ENCODE peak calls at places on chromosomes 6 and 20, in five cellular contexts. S is lung microvascular endothelial cell, T is erythroblast, H is gastrocnemius medialis, Z is stomach. B is an unnamed sample.

GRCh38 chr20:45036044-45036755 is 64.7 kb downstream of the KCNS1 start:
- DNase-seq in S (peak), T (peak), H (no peak), Z (no peak), B (no peak)

GRCh38 chr20:46400253-46400652 is 6.2 kb downstream of the ELMO2 start:
- DNase-seq in S (peak), T (no peak), H (peak), Z (no peak), B (no peak)

GRCh38 chr6:160534050-160534696 is 129.9 kb downstream of the LPA start:
- DNase-seq in S (peak), T (peak), H (no peak), Z (peak), B (peak)

GRCh38 chr6:133241901-133242760 is 974 bp downstream of the EYA4 start:
- DNase-seq in S (peak), T (no peak), H (peak), Z (no peak), B (no peak)

GRCh38 chr20:2900845-2901592 is 27.7 kb downstream of the PTPRA start:
- DNase-seq in S (peak), T (no peak), H (no peak), Z (no peak), B (peak)

GRCh38 chr20:1033751-1034419 is 31.8 kb upstream of the RSPO4 start:
- DNase-seq in S (no peak), T (no peak), H (no peak), Z (no peak), B (no peak)

GRCh38 chr6:25121186-25121585 is 158.0 kb upstream of the CARMIL1 start:
- DNase-seq in S (no peak), T (no peak), H (no peak), Z (no peak), B (no peak)

GRCh38 chr6:26532699-26533523 is 5.3 kb upstream of the HMGN4 start:
- DNase-seq in S (peak), T (peak), H (peak), Z (peak), B (peak)